ENCODE peak calls at places on chromosomes 4 and X, in five cellular contexts. C is gastrocnemius medialis, A is suprapubic skin, J is GM12878, D is K562. X is an unnamed sample.
A peak's percentile ranks its signal among the peaks of the same experiment; 100 is the strongest.

GRCh38 chr4:92636038-92636825 is 332.5 kb downstream of the GRID2 start:
- DNase-seq in C (no peak), A (no peak), J (no peak), D (no peak), X (no peak)

GRCh38 chr4:1171306-1172227 is 816 bp downstream of the SPON2 start:
- DNase-seq in C (no peak), A (peak; percentile 70), J (no peak), D (no peak), X (no peak)

GRCh38 chrX:5788930-5789329 is 439.7 kb downstream of the NLGN4X start:
- DNase-seq in C (no peak), A (no peak), J (no peak), D (no peak), X (no peak)

GRCh38 chrX:63363788-63364187 is 12.7 kb upstream of the SPIN4 start:
- DNase-seq in C (no peak), A (no peak), J (no peak), D (no peak), X (no peak)

GRCh38 chrX:47358387-47359065 is 11.9 kb upstream of the ZNF157 start:
- DNase-seq in C (no peak), A (no peak), J (no peak), D (no peak), X (no peak)

GRCh38 chr4:108425988-108426387 is 194.4 kb upstream of the RPL34 start:
- DNase-seq in C (no peak), A (no peak), J (no peak), D (no peak), X (no peak)

GRCh38 chrX:148133099-148133725 is 152.1 kb downstream of the FMR1NB start:
- DNase-seq in C (no peak), A (no peak), J (no peak), D (no peak), X (no peak)

GRCh38 chr4:24799544-24800272 is 4.3 kb downstream of the SOD3 start:
- DNase-seq in C (no peak), A (no peak), J (no peak), D (no peak), X (no peak)

GRCh38 chr4:114364857-114365256 is 233.8 kb upstream of the UGT8 start:
- DNase-seq in C (no peak), A (no peak), J (no peak), D (no peak), X (no peak)

GRCh38 chr4:118265312-118266144 is 87.3 kb downstream of the PRSS12 start:
- DNase-seq in C (no peak), A (no peak), J (no peak), D (no peak), X (no peak)

GRCh38 chrX:37454537-37455285 is 105.5 kb downstream of the PRRG1 start:
- DNase-seq in C (no peak), A (no peak), J (no peak), D (no peak), X (no peak)

GRCh38 chr4:150948069-150948468 is 67.0 kb downstream of the LRBA start:
- DNase-seq in C (no peak), A (no peak), J (no peak), D (no peak), X (no peak)

GRCh38 chr4:150943831-150944230 is 71.3 kb downstream of the LRBA start:
- DNase-seq in C (no peak), A (no peak), J (no peak), D (no peak), X (no peak)

GRCh38 chr4:150942539-150942938 is 72.5 kb downstream of the LRBA start:
- DNase-seq in C (no peak), A (no peak), J (no peak), D (no peak), X (no peak)

GRCh38 chr4:150943126-150943525 is 72.0 kb downstream of the LRBA start:
- DNase-seq in C (no peak), A (no peak), J (no peak), D (no peak), X (no peak)

DNA sequence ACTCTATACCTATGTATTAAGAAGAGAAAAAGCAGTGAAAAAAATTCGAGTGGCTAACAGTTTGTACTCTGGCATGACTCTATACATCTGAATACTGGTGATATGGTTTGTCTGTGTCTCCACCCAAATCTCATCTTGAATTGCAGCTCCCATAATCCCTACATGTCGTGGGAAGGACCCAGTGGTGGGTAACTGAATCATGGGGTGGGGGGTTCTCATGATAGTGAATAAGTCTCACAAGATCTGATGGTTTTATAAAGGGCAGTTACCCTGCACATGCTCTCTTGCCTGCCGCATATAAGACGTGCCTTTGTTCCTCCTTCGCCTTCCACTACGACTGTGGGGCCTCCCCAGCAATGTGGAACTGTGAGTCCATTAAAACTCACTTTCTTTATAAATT is 70.4 kb downstream of the LRBA start:
- DNase-seq in C (no peak), A (no peak), J (no peak), D (no peak), X (no peak)
- TF ChIP-seq POLR2A in C (no peak), A (no peak), J (no peak), D (no peak), X (no peak)

GRCh38 chrX:119942831-119943184 is 743 bp downstream of the NKAP start:
- DNase-seq in C (no peak), A (no peak), J (no peak), D (no peak), X (no peak)

GRCh38 chrX:119943185-119943988 is at the start of gene NKAP:
- DNase-seq in C (peak; percentile 75), A (peak; percentile 87), J (peak; percentile 73), D (peak; percentile 73), X (peak; percentile 80)

GRCh38 chrX:119945481-119945880 is 1.9 kb upstream of the NKAP start:
- DNase-seq in C (no peak), A (no peak), J (no peak), D (no peak), X (no peak)

GRCh38 chrX:119954374-119954773 is 10.8 kb upstream of the NKAP start:
- DNase-seq in C (no peak), A (no peak), J (no peak), D (no peak), X (no peak)

DNA sequence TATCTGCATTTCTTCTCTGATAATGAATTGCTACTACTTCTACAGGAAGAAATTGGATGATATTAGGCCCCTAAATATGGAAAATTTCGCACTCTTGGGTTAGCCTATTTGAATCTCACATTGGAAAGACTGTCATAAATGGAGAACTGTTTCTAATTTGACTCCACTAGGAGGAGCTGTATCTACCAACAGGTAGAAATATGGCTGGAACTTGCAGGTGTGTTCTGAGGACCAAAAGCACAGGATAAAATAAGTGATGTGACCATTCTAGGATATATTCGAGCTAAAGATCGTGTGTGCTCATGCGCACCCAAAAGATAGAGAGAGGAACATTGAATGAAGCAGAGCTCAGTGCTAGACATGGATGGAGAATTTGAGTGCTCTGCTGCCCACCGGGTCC is 4.8 kb upstream of the NKAP start:
- DNase-seq in C (no peak), A (no peak), J (no peak), D (no peak), X (no peak)
- TF ChIP-seq CTCF in C (no peak), A (no peak), J (no peak), D (peak; percentile 33), X (no peak)

GRCh38 chrX:73826996-73827395 is 264.0 kb downstream of the CHIC1 start:
- DNase-seq in C (no peak), A (no peak), J (no peak), D (no peak), X (no peak)
- H3K27ac ChIP-seq in C (no peak overlapping the region), A (no peak overlapping the region), J (no peak overlapping the region), D (no peak overlapping the region), X (no peak overlapping the region)

GRCh38 chr4:81030617-81031388 is at the start of gene BMP3:
- DNase-seq in C (no peak), A (no peak), J (no peak), D (no peak), X (no peak)
- TF ChIP-seq POLR2A in C (no peak), A (no peak), J (no peak), D (no peak), X (no peak)

GRCh38 chr4:17709760-17710068 is 71.7 kb downstream of the FAM184B start:
- DNase-seq in C (no peak), A (no peak), J (no peak), D (no peak), X (no peak)
- TF ChIP-seq CTCF in C (no peak), A (no peak), J (no peak), D (no peak), X (no peak)

X was measured in uterus.